ENCODE peak calls at places on chromosomes 12 and 14, in six cellular contexts. X, W, D, S, H and P are unnamed samples. For H4K20me1, the result is how much of the 10 kb centered on the place peaks cover.

GRCh38 chr12:93802698-93803097 is 125.5 kb downstream of the CRADD start:
- DNase-seq in X (no peak), W (no peak), D (no peak), S (no peak), H (no peak), P (peak)

GRCh38 chr14:90732723-90733122 is 83.5 kb downstream of the TTC7B start:
- DNase-seq in X (no peak), W (no peak), D (peak), S (no peak), H (no peak), P (no peak)

GRCh38 chr12:127485528-127485927 is 781.4 kb upstream of the TMEM132C start:
- DNase-seq in X (no peak), W (no peak), D (no peak), S (no peak), H (no peak), P (peak)

GRCh38 chr14:32450919-32451675 is 122.0 kb downstream of the AKAP6 start:
- DNase-seq in X (no peak), W (no peak), D (no peak), S (no peak), H (no peak), P (no peak)

GRCh38 chr12:26870491-26871419 is 37.8 kb upstream of the ITPR2 start:
- DNase-seq in X (no peak), W (peak), D (no peak), S (peak), H (no peak), P (peak)

GRCh38 chr12:1083086-1083887 is 92.3 kb downstream of the ERC1 start:
- DNase-seq in X (no peak), W (no peak), D (no peak), S (no peak), H (no peak), P (no peak)

GRCh38 chr14:57049848-57050247 is 218.9 kb downstream of the EXOC5 start:
- DNase-seq in X (no peak), W (no peak), D (no peak), S (no peak), H (no peak), P (no peak)

GRCh38 chr12:105955976-105956375 is 182.8 kb downstream of the NUAK1 start:
- DNase-seq in X (no peak), W (no peak), D (no peak), S (no peak), H (no peak), P (no peak)

GRCh38 chr14:40629144-40629543 is 977.5 kb upstream of the LRFN5 start:
- DNase-seq in X (no peak), W (no peak), D (no peak), S (no peak), H (no peak), P (no peak)

GRCh38 chr14:91511014-91511466 is 930 bp upstream of the PPP4R3A start:
- DNase-seq in X (peak), W (peak), D (no peak), S (no peak), H (peak), P (peak)

GRCh38 chr14:105854600-105855245 is 328.3 kb downstream of the TMEM121 start:
- DNase-seq in X (no peak), W (no peak), D (no peak), S (no peak), H (no peak), P (no peak)

GRCh38 chr14:22890416-22890815 is 7.4 kb downstream of the REM2 start:
- DNase-seq in X (no peak), W (no peak), D (no peak), S (no peak), H (no peak), P (no peak)

GRCh38 chr12:104130760-104131159 is 7.2 kb downstream of the NFYB start:
- DNase-seq in X (no peak), W (no peak), D (no peak), S (no peak), H (no peak), P (peak)

GRCh38 chr14:31201111-31201510 is 6.5 kb downstream of the HECTD1 start:
- DNase-seq in X (no peak), W (no peak), D (no peak), S (no peak), H (no peak), P (no peak)
- H4K20me1 ChIP-seq in X (under half), W (under half), D (under half), S (under half), H (half or more), P (under half)

GRCh38 chr12:12720637-12721250 is 3.6 kb downstream of the CDKN1B start:
- DNase-seq in X (no peak), W (no peak), D (no peak), S (no peak), H (no peak), P (no peak)

GRCh38 chr12:12721251-12721689 is 4.1 kb downstream of the CDKN1B start:
- DNase-seq in X (peak), W (no peak), D (no peak), S (no peak), H (no peak), P (no peak)

GRCh38 chr12:12723681-12724420 is 6.7 kb downstream of the CDKN1B start:
- DNase-seq in X (peak), W (no peak), D (peak), S (no peak), H (no peak), P (peak)

GRCh38 chr12:12723147-12723680 is 6.0 kb downstream of the CDKN1B start:
- DNase-seq in X (no peak), W (no peak), D (no peak), S (no peak), H (no peak), P (peak)

DNA sequence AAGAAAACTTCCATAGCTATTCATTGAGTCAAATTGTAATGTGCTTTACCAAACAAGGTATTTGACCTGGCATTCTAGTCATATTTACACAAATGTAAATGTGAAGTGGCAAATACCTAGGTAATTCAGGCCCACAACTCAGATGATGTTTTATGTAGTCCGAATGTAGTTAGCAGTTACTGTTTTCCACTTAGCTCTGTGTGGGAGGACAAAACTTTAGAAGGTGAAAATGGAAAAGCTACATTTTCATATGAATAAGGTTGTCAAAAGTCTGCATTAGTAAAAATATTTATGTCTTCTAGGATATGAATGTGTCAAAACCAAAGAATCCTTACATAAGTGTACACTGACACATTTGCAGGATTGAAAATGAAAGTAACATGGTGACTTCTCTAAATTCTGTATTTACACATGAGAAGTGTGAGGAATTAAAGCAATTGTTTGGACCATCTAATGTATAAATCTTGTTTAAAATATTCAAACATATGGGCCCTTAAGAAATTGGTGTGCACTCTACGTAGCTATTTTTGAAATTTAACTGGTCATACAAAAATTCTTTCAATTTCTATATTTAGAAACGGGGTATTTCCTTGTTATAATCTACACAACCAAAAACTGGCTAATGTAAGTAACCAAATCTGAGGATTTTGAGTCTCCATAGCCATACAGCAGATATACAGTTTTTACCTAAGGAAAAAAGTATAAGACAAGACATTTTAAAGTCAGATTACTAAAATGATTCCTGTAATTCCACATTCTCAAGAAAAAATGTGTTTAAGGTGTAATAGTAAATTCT is 5.4 kb downstream of the CDKN1B start:
- DNase-seq in X (no peak), W (no peak), D (no peak), S (no peak), H (no peak), P (peak)
- TF ChIP-seq POLR2A in X (no peak), W (no peak), D (no peak), S (no peak), H (no peak), P (no peak)

GRCh38 chr12:70180140-70180539 is 63.1 kb upstream of the CNOT2 start:
- DNase-seq in X (no peak), W (no peak), D (no peak), S (no peak), H (no peak), P (no peak)

GRCh38 chr12:70190252-70191010 is 52.8 kb upstream of the CNOT2 start:
- DNase-seq in X (no peak), W (no peak), D (no peak), S (no peak), H (no peak), P (peak)

GRCh38 chr12:70186436-70186835 is 56.8 kb upstream of the CNOT2 start:
- DNase-seq in X (no peak), W (no peak), D (no peak), S (no peak), H (no peak), P (no peak)

GRCh38 chr12:70185301-70185700 is 57.9 kb upstream of the CNOT2 start:
- DNase-seq in X (no peak), W (no peak), D (no peak), S (no peak), H (no peak), P (no peak)
- H4K20me1 ChIP-seq in X (under half), W (under half), D (under half), S (under half), H (under half), P (under half)

GRCh38 chr12:131896080-131896810 is 1.8 kb downstream of the ULK1 start:
- DNase-seq in X (peak), W (peak), D (peak), S (no peak), H (peak), P (peak)
- TF ChIP-seq POLR2A in X (peak), W (peak), D (peak), S (peak), H (peak), P (peak)

GRCh38 chr14:73755434-73756014 is 41.3 kb upstream of the PNMA1 start:
- DNase-seq in X (peak), W (no peak), D (no peak), S (no peak), H (no peak), P (no peak)
- H4K20me1 ChIP-seq in X (under half), W (under half), D (under half), S (under half), H (under half), P (half or more)

GRCh38 chr14:30875788-30876053 is 1.4 kb downstream of the COCH start:
- DNase-seq in X (no peak), W (no peak), D (no peak), S (no peak), H (no peak), P (no peak)

GRCh38 chr14:30874999-30875787 is 834 bp downstream of the COCH start:
- DNase-seq in X (peak), W (no peak), D (peak), S (no peak), H (no peak), P (no peak)

GRCh38 chr14:30873308-30874119 is 845 bp upstream of the COCH start:
- DNase-seq in X (peak), W (no peak), D (no peak), S (no peak), H (no peak), P (no peak)

GRCh38 chr14:30872602-30873001 is 1.8 kb upstream of the COCH start:
- DNase-seq in X (no peak), W (no peak), D (no peak), S (no peak), H (no peak), P (no peak)

DNA sequence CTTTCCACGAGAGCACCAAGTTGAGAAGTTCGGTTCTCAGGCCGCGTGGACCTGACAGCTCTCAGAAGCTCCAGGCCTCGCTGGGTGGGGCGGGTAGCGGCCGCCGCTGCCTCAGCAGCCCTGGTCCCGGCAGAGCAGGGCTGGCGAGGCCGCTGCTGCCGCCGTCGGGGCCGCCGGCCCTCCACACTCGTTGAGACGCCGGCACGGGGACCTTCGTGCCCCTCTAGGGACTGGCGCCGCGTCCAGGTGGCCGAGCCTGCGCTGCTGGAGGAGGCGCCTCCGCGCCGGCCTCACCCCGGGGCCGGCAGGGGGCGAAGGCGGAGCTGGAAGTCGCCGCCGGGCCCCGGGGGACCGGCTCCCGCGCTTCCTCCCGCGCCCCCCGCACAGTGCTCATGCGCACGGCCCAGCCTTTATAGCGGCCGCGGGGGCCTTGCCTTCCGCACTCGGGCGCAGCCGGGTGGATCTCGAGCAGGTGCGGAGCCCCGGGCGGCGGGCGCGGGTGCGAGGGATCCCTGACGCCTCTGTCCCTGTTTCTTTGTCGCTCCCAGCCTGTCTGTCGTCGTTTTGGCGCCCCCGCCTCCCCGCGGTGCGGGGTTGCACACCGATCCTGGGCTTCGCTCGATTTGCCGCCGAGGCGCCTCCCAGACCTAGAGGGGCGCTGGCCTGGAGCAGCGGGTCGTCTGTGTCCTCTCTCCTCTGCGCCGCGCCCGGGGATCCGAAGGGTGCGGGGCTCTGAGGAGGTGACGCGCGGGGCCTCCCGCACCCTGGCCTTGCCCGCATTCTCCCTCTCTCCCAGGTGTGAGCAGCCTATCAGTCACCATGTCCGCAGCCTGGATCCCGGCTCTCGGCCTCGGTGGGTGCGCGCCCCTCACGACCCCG is at the start of gene COCH:
- DNase-seq in X (peak), W (peak), D (peak), S (no peak), H (peak), P (no peak)
- TF ChIP-seq POLR2A in X (peak), W (no peak), D (no peak), S (peak), H (peak), P (no peak)

GRCh38 chr12:6562881-6563280 is 5.2 kb downstream of the NOP2 start:
- DNase-seq in X (no peak), W (no peak), D (no peak), S (no peak), H (no peak), P (no peak)
- H4K20me1 ChIP-seq in X (under half), W (under half), D (under half), S (under half), H (under half), P (under half)